ENCODE peak calls at places on chromosome 9, in ten cellular contexts. One of them, this sample, is unnamed.

GRCh38 chr9:131727184-131727785 is 12.6 kb downstream of the RAPGEF1 start:
- DNase-seq in uterus: no peak
- DNase-seq in fibroblast of lung: peak; percentile 77
- DNase-seq in mammary epithelial cell: peak; percentile 84
- DNase-seq in fibroblast of villous mesenchyme: peak; percentile 36
- DNase-seq in HCT116: no peak
- DNase-seq in HL-60: no peak
- DNase-seq in brain microvascular endothelial cell: peak; percentile 45
- DNase-seq in mucosa of descending colon: no peak
- DNase-seq in Panc1: no peak
- DNase-seq in this sample: peak; percentile 54

GRCh38 chr9:36744678-36745077 is 172.0 kb downstream of the MELK start:
- DNase-seq in HCT116: no peak
- DNase-seq in fibroblast of villous mesenchyme: no peak
- DNase-seq in mammary epithelial cell: no peak
- DNase-seq in Panc1: no peak
- DNase-seq in mucosa of descending colon: no peak
- DNase-seq in brain microvascular endothelial cell: no peak
- DNase-seq in HL-60: no peak
- DNase-seq in uterus: no peak
- DNase-seq in fibroblast of lung: no peak
- DNase-seq in this sample: no peak

GRCh38 chr9:110807956-110808598 is 139.5 kb downstream of the MUSK start:
- DNase-seq in fibroblast of lung: peak; percentile 34
- DNase-seq in mammary epithelial cell: no peak
- DNase-seq in HCT116: no peak
- DNase-seq in fibroblast of villous mesenchyme: no peak
- DNase-seq in mucosa of descending colon: no peak
- DNase-seq in Panc1: no peak
- DNase-seq in brain microvascular endothelial cell: no peak
- DNase-seq in HL-60: no peak
- DNase-seq in uterus: no peak
- DNase-seq in this sample: no peak

GRCh38 chr9:96136992-96137665 is 164.8 kb downstream of the HSD17B3 start:
- DNase-seq in HCT116: no peak
- DNase-seq in fibroblast of villous mesenchyme: peak; percentile 90
- DNase-seq in uterus: no peak
- DNase-seq in HL-60: no peak
- DNase-seq in mammary epithelial cell: no peak
- DNase-seq in Panc1: no peak
- DNase-seq in fibroblast of lung: peak; percentile 55
- DNase-seq in mucosa of descending colon: peak; percentile 70
- DNase-seq in brain microvascular endothelial cell: peak; percentile 70
- DNase-seq in this sample: peak; percentile 89

GRCh38 chr9:69120380-69121154 is 53.5 kb upstream of the TJP2 start:
- DNase-seq in mucosa of descending colon: peak; percentile 92
- DNase-seq in fibroblast of lung: peak; percentile 7
- DNase-seq in fibroblast of villous mesenchyme: no peak
- DNase-seq in mammary epithelial cell: peak; percentile 87
- DNase-seq in Panc1: no peak
- DNase-seq in uterus: peak; percentile 31
- DNase-seq in HCT116: peak; percentile 83
- DNase-seq in HL-60: no peak
- DNase-seq in brain microvascular endothelial cell: no peak
- DNase-seq in this sample: peak; percentile 93

GRCh38 chr9:32525506-32525905 is 490 bp downstream of the RIGI start:
- DNase-seq in fibroblast of villous mesenchyme: peak; percentile 29
- DNase-seq in Panc1: no peak
- DNase-seq in HL-60: no peak
- DNase-seq in uterus: no peak
- DNase-seq in HCT116: no peak
- DNase-seq in fibroblast of lung: peak; percentile 8
- DNase-seq in brain microvascular endothelial cell: no peak
- DNase-seq in mammary epithelial cell: no peak
- DNase-seq in mucosa of descending colon: no peak
- DNase-seq in this sample: no peak

GRCh38 chr9:36987891-36988290 is 46.2 kb downstream of the PAX5 start:
- DNase-seq in mammary epithelial cell: peak; percentile 30
- DNase-seq in mucosa of descending colon: no peak
- DNase-seq in fibroblast of lung: peak; percentile 29
- DNase-seq in brain microvascular endothelial cell: no peak
- DNase-seq in fibroblast of villous mesenchyme: no peak
- DNase-seq in uterus: no peak
- DNase-seq in HCT116: no peak
- DNase-seq in Panc1: no peak
- DNase-seq in HL-60: no peak
- DNase-seq in this sample: no peak

GRCh38 chr9:87500491-87500890 is 2.8 kb downstream of the DAPK1 start:
- DNase-seq in mammary epithelial cell: no peak
- DNase-seq in Panc1: no peak
- DNase-seq in uterus: no peak
- DNase-seq in mucosa of descending colon: no peak
- DNase-seq in fibroblast of villous mesenchyme: no peak
- DNase-seq in brain microvascular endothelial cell: no peak
- DNase-seq in HL-60: no peak
- DNase-seq in fibroblast of lung: no peak
- DNase-seq in HCT116: no peak
- DNase-seq in this sample: no peak

GRCh38 chr9:116285320-116285719 is 131.7 kb downstream of the PAPPA start:
- DNase-seq in HL-60: no peak
- DNase-seq in mammary epithelial cell: no peak
- DNase-seq in fibroblast of villous mesenchyme: no peak
- DNase-seq in Panc1: no peak
- DNase-seq in brain microvascular endothelial cell: no peak
- DNase-seq in fibroblast of lung: no peak
- DNase-seq in mucosa of descending colon: no peak
- DNase-seq in uterus: no peak
- DNase-seq in HCT116: no peak
- DNase-seq in this sample: no peak

GRCh38 chr9:127049044-127049443 is 73.4 kb downstream of the ANGPTL2 start:
- DNase-seq in mammary epithelial cell: peak; percentile 85
- DNase-seq in fibroblast of villous mesenchyme: peak; percentile 88
- DNase-seq in fibroblast of lung: peak; percentile 90
- DNase-seq in HCT116: no peak
- DNase-seq in mucosa of descending colon: no peak
- DNase-seq in HL-60: peak; percentile 42
- DNase-seq in brain microvascular endothelial cell: peak; percentile 81
- DNase-seq in uterus: peak; percentile 62
- DNase-seq in Panc1: peak; percentile 69
- DNase-seq in this sample: peak; percentile 57

GRCh38 chr9:127927457-127928231 is 2.9 kb downstream of the PIP5KL1 start:
- DNase-seq in brain microvascular endothelial cell: no peak
- DNase-seq in Panc1: no peak
- DNase-seq in fibroblast of villous mesenchyme: no peak
- DNase-seq in HL-60: no peak
- DNase-seq in fibroblast of lung: no peak
- DNase-seq in mucosa of descending colon: peak; percentile 86
- DNase-seq in mammary epithelial cell: peak; percentile 44
- DNase-seq in HCT116: peak; percentile 77
- DNase-seq in uterus: no peak
- DNase-seq in this sample: no peak

GRCh38 chr9:103242025-103242424 is 246.9 kb downstream of the CYLC2 start:
- DNase-seq in HCT116: no peak
- DNase-seq in Panc1: no peak
- DNase-seq in fibroblast of villous mesenchyme: no peak
- DNase-seq in brain microvascular endothelial cell: peak; percentile 61
- DNase-seq in mammary epithelial cell: peak; percentile 14
- DNase-seq in uterus: no peak
- DNase-seq in HL-60: no peak
- DNase-seq in fibroblast of lung: no peak
- DNase-seq in mucosa of descending colon: no peak
- DNase-seq in this sample: no peak

GRCh38 chr9:95725045-95725444 is 150.4 kb upstream of the ERCC6L2 start:
- DNase-seq in fibroblast of lung: no peak
- DNase-seq in Panc1: no peak
- DNase-seq in brain microvascular endothelial cell: no peak
- DNase-seq in fibroblast of villous mesenchyme: no peak
- DNase-seq in uterus: no peak
- DNase-seq in mammary epithelial cell: no peak
- DNase-seq in mucosa of descending colon: no peak
- DNase-seq in HL-60: no peak
- DNase-seq in HCT116: no peak
- DNase-seq in this sample: no peak

GRCh38 chr9:5879419-5880181 is 11.1 kb upstream of the MLANA start:
- DNase-seq in Panc1: no peak
- DNase-seq in uterus: no peak
- DNase-seq in brain microvascular endothelial cell: peak; percentile 56
- DNase-seq in HL-60: no peak
- DNase-seq in mucosa of descending colon: no peak
- DNase-seq in fibroblast of villous mesenchyme: peak; percentile 91
- DNase-seq in mammary epithelial cell: peak; percentile 89
- DNase-seq in fibroblast of lung: peak; percentile 90
- DNase-seq in HCT116: peak; percentile 88
- DNase-seq in this sample: peak; percentile 69

GRCh38 chr9:33111621-33112020 is 35.1 kb upstream of the SMU1 start:
- DNase-seq in fibroblast of lung: no peak
- DNase-seq in fibroblast of villous mesenchyme: no peak
- DNase-seq in brain microvascular endothelial cell: no peak
- DNase-seq in Panc1: no peak
- DNase-seq in mammary epithelial cell: no peak
- DNase-seq in HL-60: no peak
- DNase-seq in uterus: no peak
- DNase-seq in HCT116: no peak
- DNase-seq in mucosa of descending colon: no peak
- DNase-seq in this sample: peak; percentile 6

GRCh38 chr9:84731696-84732095 is 62.2 kb downstream of the NTRK2 start:
- DNase-seq in fibroblast of villous mesenchyme: no peak
- DNase-seq in mucosa of descending colon: no peak
- DNase-seq in HL-60: no peak
- DNase-seq in mammary epithelial cell: no peak
- DNase-seq in fibroblast of lung: no peak
- DNase-seq in uterus: no peak
- DNase-seq in HCT116: no peak
- DNase-seq in brain microvascular endothelial cell: no peak
- DNase-seq in Panc1: no peak
- DNase-seq in this sample: no peak

GRCh38 chr9:20321683-20322082 is 300.6 kb downstream of the MLLT3 start:
- DNase-seq in mammary epithelial cell: no peak
- DNase-seq in fibroblast of lung: no peak
- DNase-seq in brain microvascular endothelial cell: no peak
- DNase-seq in Panc1: no peak
- DNase-seq in uterus: no peak
- DNase-seq in fibroblast of villous mesenchyme: no peak
- DNase-seq in mucosa of descending colon: no peak
- DNase-seq in HL-60: no peak
- DNase-seq in HCT116: no peak
- DNase-seq in this sample: no peak

GRCh38 chr9:132114102-132114707 is 34.5 kb upstream of the MED27 start:
- DNase-seq in Panc1: no peak
- DNase-seq in HL-60: peak; percentile 38
- DNase-seq in HCT116: no peak
- DNase-seq in uterus: no peak
- DNase-seq in fibroblast of villous mesenchyme: peak; percentile 67
- DNase-seq in mucosa of descending colon: peak; percentile 75
- DNase-seq in mammary epithelial cell: peak; percentile 62
- DNase-seq in fibroblast of lung: peak; percentile 57
- DNase-seq in brain microvascular endothelial cell: peak; percentile 16
- DNase-seq in this sample: peak; percentile 19

GRCh38 chr9:93037476-93037971 is 21.0 kb upstream of the SUSD3 start:
- DNase-seq in HCT116: no peak
- DNase-seq in uterus: no peak
- DNase-seq in HL-60: peak; percentile 54
- DNase-seq in fibroblast of lung: no peak
- DNase-seq in fibroblast of villous mesenchyme: no peak
- DNase-seq in mammary epithelial cell: no peak
- DNase-seq in mucosa of descending colon: no peak
- DNase-seq in brain microvascular endothelial cell: no peak
- DNase-seq in Panc1: no peak
- DNase-seq in this sample: no peak

DNA sequence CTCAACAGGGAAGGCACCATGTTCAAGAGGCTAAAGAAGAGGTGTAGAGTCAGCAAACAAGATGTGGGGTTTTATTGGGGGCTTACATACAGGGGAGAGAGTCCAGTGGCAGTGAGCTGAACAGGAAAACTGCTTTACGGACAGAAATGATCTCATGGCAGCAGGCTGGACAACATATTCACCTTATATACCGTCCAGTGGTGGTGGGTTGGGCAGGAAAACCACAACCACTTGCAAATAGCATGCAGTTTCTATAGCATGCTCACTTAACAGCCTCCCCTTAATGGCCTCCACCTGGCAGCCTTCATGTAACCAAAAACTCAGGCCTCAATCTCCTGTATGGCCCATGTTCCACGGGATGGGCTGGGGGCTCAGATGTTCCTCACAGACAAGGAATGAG is 5.4 kb downstream of the TNFSF8 start:
- DNase-seq in brain microvascular endothelial cell: no peak
- DNase-seq in fibroblast of villous mesenchyme: no peak
- DNase-seq in fibroblast of lung: no peak
- DNase-seq in mammary epithelial cell: no peak
- DNase-seq in mucosa of descending colon: no peak
- DNase-seq in HCT116: no peak
- DNase-seq in uterus: no peak
- DNase-seq in HL-60: no peak
- DNase-seq in Panc1: no peak
- DNase-seq in this sample: no peak
- H3K4me3 ChIP-seq in brain microvascular endothelial cell: no peak overlapping the region
- H3K4me3 ChIP-seq in fibroblast of villous mesenchyme: no peak overlapping the region
- H3K4me3 ChIP-seq in fibroblast of lung: no peak overlapping the region
- H3K4me3 ChIP-seq in mammary epithelial cell: no peak overlapping the region
- H3K4me3 ChIP-seq in mucosa of descending colon: no peak overlapping the region
- H3K4me3 ChIP-seq in HCT116: no peak overlapping the region
- H3K4me3 ChIP-seq in uterus: no peak overlapping the region
- H3K4me3 ChIP-seq in HL-60: no peak overlapping the region
- H3K4me3 ChIP-seq in Panc1: no peak overlapping the region
- H3K4me3 ChIP-seq in this sample: no peak overlapping the region

GRCh38 chr9:31140316-31140715 is 1244.1 kb upstream of the ACO1 start:
- DNase-seq in HL-60: no peak
- DNase-seq in brain microvascular endothelial cell: no peak
- DNase-seq in fibroblast of lung: peak; percentile 59
- DNase-seq in fibroblast of villous mesenchyme: peak; percentile 14
- DNase-seq in mucosa of descending colon: no peak
- DNase-seq in Panc1: no peak
- DNase-seq in HCT116: peak; percentile 12
- DNase-seq in uterus: no peak
- DNase-seq in mammary epithelial cell: peak; percentile 68
- DNase-seq in this sample: no peak
- TF ChIP-seq CTCF in HL-60: no peak
- TF ChIP-seq CTCF in brain microvascular endothelial cell: peak; percentile 37
- TF ChIP-seq CTCF in fibroblast of lung: no peak
- TF ChIP-seq CTCF in fibroblast of villous mesenchyme: peak; percentile 36
- TF ChIP-seq CTCF in mucosa of descending colon: no peak
- TF ChIP-seq CTCF in Panc1: peak; percentile 38
- TF ChIP-seq CTCF in HCT116: peak; percentile 8
- TF ChIP-seq CTCF in uterus: no peak
- TF ChIP-seq CTCF in mammary epithelial cell: peak; percentile 29
- TF ChIP-seq CTCF in this sample: no peak

GRCh38 chr9:129351058-129351641 is 173.1 kb upstream of the IER5L start:
- DNase-seq in mammary epithelial cell: no peak
- DNase-seq in brain microvascular endothelial cell: no peak
- DNase-seq in uterus: peak; percentile 59
- DNase-seq in HCT116: no peak
- DNase-seq in mucosa of descending colon: peak; percentile 21
- DNase-seq in Panc1: no peak
- DNase-seq in HL-60: peak; percentile 74
- DNase-seq in fibroblast of villous mesenchyme: no peak
- DNase-seq in fibroblast of lung: no peak
- DNase-seq in this sample: no peak
- H3K4me3 ChIP-seq in mammary epithelial cell: no peak overlapping the region
- H3K4me3 ChIP-seq in brain microvascular endothelial cell: no peak overlapping the region
- H3K4me3 ChIP-seq in uterus: no peak overlapping the region
- H3K4me3 ChIP-seq in HCT116: no peak overlapping the region
- H3K4me3 ChIP-seq in mucosa of descending colon: no peak overlapping the region
- H3K4me3 ChIP-seq in Panc1: no peak overlapping the region
- H3K4me3 ChIP-seq in HL-60: no peak overlapping the region
- H3K4me3 ChIP-seq in fibroblast of villous mesenchyme: peak overlapping the region; percentile 51
- H3K4me3 ChIP-seq in fibroblast of lung: no peak overlapping the region
- H3K4me3 ChIP-seq in this sample: no peak overlapping the region

GRCh38 chr9:112486221-112487007 is at the start of gene KIAA1958:
- DNase-seq in Panc1: no peak
- DNase-seq in brain microvascular endothelial cell: peak; percentile 41
- DNase-seq in uterus: peak; percentile 77
- DNase-seq in fibroblast of lung: peak; percentile 82
- DNase-seq in fibroblast of villous mesenchyme: peak; percentile 77
- DNase-seq in mucosa of descending colon: peak; percentile 91
- DNase-seq in HL-60: peak; percentile 76
- DNase-seq in HCT116: peak; percentile 63
- DNase-seq in mammary epithelial cell: peak; percentile 73
- DNase-seq in this sample: peak; percentile 91
- TF ChIP-seq CTCF in Panc1: no peak
- TF ChIP-seq CTCF in brain microvascular endothelial cell: no peak
- TF ChIP-seq CTCF in uterus: no peak
- TF ChIP-seq CTCF in fibroblast of lung: no peak
- TF ChIP-seq CTCF in fibroblast of villous mesenchyme: no peak
- TF ChIP-seq CTCF in mucosa of descending colon: no peak
- TF ChIP-seq CTCF in HL-60: no peak
- TF ChIP-seq CTCF in HCT116: no peak
- TF ChIP-seq CTCF in mammary epithelial cell: no peak
- TF ChIP-seq CTCF in this sample: no peak